ENCODE peak calls at places on chromosomes 6 and 20, in five cellular contexts. One of them, this sample, is unnamed. For H3K4me1, the result is how much of the 10 kb centered on the place peaks cover.

GRCh38 chr6:108699290-108700041 is 138.7 kb downstream of the FOXO3 start:
- DNase-seq in GM12878: no peak
- DNase-seq in HCT116: no peak
- DNase-seq in stomach: no peak
- DNase-seq in breast epithelium: no peak
- DNase-seq in this sample: no peak

GRCh38 chr20:19764207-19764606 is 6.1 kb downstream of the RIN2 start:
- DNase-seq in HCT116: no peak
- DNase-seq in GM12878: no peak
- DNase-seq in stomach: no peak
- DNase-seq in breast epithelium: no peak
- DNase-seq in this sample: no peak

GRCh38 chr6:36349240-36349639 is 12.6 kb upstream of the BNIP5 start:
- DNase-seq in stomach: no peak
- DNase-seq in HCT116: no peak
- DNase-seq in GM12878: no peak
- DNase-seq in breast epithelium: no peak
- DNase-seq in this sample: no peak

GRCh38 chr6:20924911-20925543 is 390.8 kb downstream of the CDKAL1 start:
- DNase-seq in breast epithelium: no peak
- DNase-seq in HCT116: no peak
- DNase-seq in GM12878: no peak
- DNase-seq in stomach: no peak
- DNase-seq in this sample: no peak

GRCh38 chr20:57647933-57648785 is 27.9 kb upstream of the ZBP1 start:
- DNase-seq in breast epithelium: no peak
- DNase-seq in stomach: no peak
- DNase-seq in HCT116: no peak
- DNase-seq in GM12878: no peak
- DNase-seq in this sample: no peak

GRCh38 chr20:36144336-36144735 is 10.2 kb upstream of the EPB41L1 start:
- DNase-seq in stomach: no peak
- DNase-seq in GM12878: no peak
- DNase-seq in HCT116: no peak
- DNase-seq in breast epithelium: no peak
- DNase-seq in this sample: no peak

GRCh38 chr20:60007452-60007851 is 49.2 kb downstream of the CDH26 start:
- DNase-seq in GM12878: no peak
- DNase-seq in stomach: no peak
- DNase-seq in breast epithelium: no peak
- DNase-seq in HCT116: no peak
- DNase-seq in this sample: no peak

GRCh38 chr6:167647750-167648470 is 178.8 kb upstream of the AFDN start:
- DNase-seq in stomach: no peak
- DNase-seq in breast epithelium: no peak
- DNase-seq in HCT116: no peak
- DNase-seq in GM12878: no peak
- DNase-seq in this sample: no peak

GRCh38 chr20:34632870-34633452 is 43.9 kb downstream of the PIGU start:
- DNase-seq in stomach: no peak
- DNase-seq in breast epithelium: no peak
- DNase-seq in HCT116: no peak
- DNase-seq in GM12878: no peak
- DNase-seq in this sample: no peak

GRCh38 chr20:11921326-11921725 is 3.6 kb downstream of the BTBD3 start:
- DNase-seq in stomach: no peak
- DNase-seq in breast epithelium: no peak
- DNase-seq in HCT116: no peak
- DNase-seq in GM12878: no peak
- DNase-seq in this sample: no peak

GRCh38 chr20:32470025-32470861 is 112.1 kb downstream of the ASXL1 start:
- DNase-seq in GM12878: no peak
- DNase-seq in HCT116: peak
- DNase-seq in breast epithelium: no peak
- DNase-seq in stomach: no peak
- DNase-seq in this sample: no peak

GRCh38 chr6:169738204-169738971 is 13.0 kb downstream of the DYNLT2 start:
- DNase-seq in stomach: no peak
- DNase-seq in breast epithelium: no peak
- DNase-seq in GM12878: no peak
- DNase-seq in HCT116: no peak
- DNase-seq in this sample: no peak

GRCh38 chr6:131995924-131996323 is 44.8 kb upstream of the CCN2 start:
- DNase-seq in HCT116: peak
- DNase-seq in GM12878: no peak
- DNase-seq in breast epithelium: no peak
- DNase-seq in stomach: no peak
- DNase-seq in this sample: peak

GRCh38 chr6:121382467-121383121 is 48.3 kb upstream of the TBC1D32 start:
- DNase-seq in stomach: no peak
- DNase-seq in HCT116: no peak
- DNase-seq in GM12878: no peak
- DNase-seq in breast epithelium: no peak
- DNase-seq in this sample: no peak

GRCh38 chr6:119102901-119103300 is 24.4 kb upstream of the FAM184A start:
- DNase-seq in GM12878: no peak
- DNase-seq in breast epithelium: no peak
- DNase-seq in stomach: no peak
- DNase-seq in HCT116: no peak
- DNase-seq in this sample: no peak

GRCh38 chr20:1828786-1829131 is 66.4 kb upstream of the SIRPA start:
- DNase-seq in GM12878: no peak
- DNase-seq in stomach: no peak
- DNase-seq in breast epithelium: no peak
- DNase-seq in HCT116: no peak
- DNase-seq in this sample: no peak

GRCh38 chr20:34993941-34994508 is 38.4 kb downstream of the MYH7B start:
- DNase-seq in breast epithelium: no peak
- DNase-seq in GM12878: no peak
- DNase-seq in stomach: no peak
- DNase-seq in HCT116: no peak
- DNase-seq in this sample: no peak

GRCh38 chr20:44183282-44183681 is 3.7 kb downstream of the JPH2 start:
- DNase-seq in stomach: no peak
- DNase-seq in GM12878: no peak
- DNase-seq in breast epithelium: no peak
- DNase-seq in HCT116: no peak
- DNase-seq in this sample: no peak
- H3K4me1 ChIP-seq in stomach: under half
- H3K4me1 ChIP-seq in GM12878: under half
- H3K4me1 ChIP-seq in breast epithelium: under half
- H3K4me1 ChIP-seq in HCT116: under half
- H3K4me1 ChIP-seq in this sample: under half

GRCh38 chr6:41784581-41785171 is 2.8 kb upstream of the TOMM6 start:
- DNase-seq in stomach: peak
- DNase-seq in GM12878: no peak
- DNase-seq in HCT116: no peak
- DNase-seq in breast epithelium: no peak
- DNase-seq in this sample: no peak
- TF ChIP-seq POLR2AphosphoS5 in stomach: peak
- TF ChIP-seq POLR2AphosphoS5 in GM12878: no peak
- TF ChIP-seq POLR2AphosphoS5 in HCT116: no peak
- TF ChIP-seq POLR2AphosphoS5 in breast epithelium: no peak
- TF ChIP-seq POLR2AphosphoS5 in this sample: no peak

GRCh38 chr20:25251019-25251418 is 3.1 kb downstream of the PYGB start:
- DNase-seq in breast epithelium: peak
- DNase-seq in stomach: no peak
- DNase-seq in HCT116: no peak
- DNase-seq in GM12878: no peak
- DNase-seq in this sample: no peak
- H3K4me1 ChIP-seq in breast epithelium: under half
- H3K4me1 ChIP-seq in stomach: half or more
- H3K4me1 ChIP-seq in HCT116: under half
- H3K4me1 ChIP-seq in GM12878: under half
- H3K4me1 ChIP-seq in this sample: half or more

GRCh38 chr6:135250751-135251356 is 69.7 kb downstream of the MYB start:
- DNase-seq in GM12878: no peak
- DNase-seq in stomach: no peak
- DNase-seq in breast epithelium: no peak
- DNase-seq in HCT116: no peak
- DNase-seq in this sample: no peak

GRCh38 chr6:135254471-135254870 is 73.4 kb downstream of the MYB start:
- DNase-seq in HCT116: no peak
- DNase-seq in breast epithelium: no peak
- DNase-seq in GM12878: no peak
- DNase-seq in stomach: no peak
- DNase-seq in this sample: no peak

GRCh38 chr6:135250234-135250633 is 69.1 kb downstream of the MYB start:
- DNase-seq in stomach: no peak
- DNase-seq in HCT116: no peak
- DNase-seq in breast epithelium: no peak
- DNase-seq in GM12878: no peak
- DNase-seq in this sample: no peak

GRCh38 chr6:135251964-135252429 is 70.9 kb downstream of the MYB start:
- DNase-seq in GM12878: no peak
- DNase-seq in breast epithelium: no peak
- DNase-seq in HCT116: no peak
- DNase-seq in stomach: no peak
- DNase-seq in this sample: no peak

DNA sequence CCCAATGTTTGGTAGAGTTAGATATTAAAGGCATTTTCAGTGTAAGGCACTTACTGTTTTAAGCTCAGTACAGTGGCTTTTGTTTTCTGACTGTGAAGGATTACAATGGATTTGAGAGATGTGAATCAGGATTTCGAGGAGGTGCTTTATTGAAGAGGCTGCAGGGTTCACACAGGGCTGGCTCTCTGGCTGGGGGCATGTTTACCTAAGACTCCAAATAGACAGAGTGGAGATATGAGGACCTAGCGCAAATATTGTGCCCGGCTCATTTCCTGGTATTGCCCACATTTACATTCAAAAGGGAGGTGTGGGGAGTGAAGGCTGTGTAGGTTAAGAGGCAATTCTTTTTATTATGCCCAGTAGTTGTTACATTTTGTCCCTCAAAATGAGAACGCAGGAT is 70.3 kb downstream of the MYB start:
- DNase-seq in HCT116: no peak
- DNase-seq in stomach: peak
- DNase-seq in breast epithelium: no peak
- DNase-seq in GM12878: no peak
- DNase-seq in this sample: no peak
- TF ChIP-seq POLR2AphosphoS5 in HCT116: no peak
- TF ChIP-seq POLR2AphosphoS5 in stomach: peak
- TF ChIP-seq POLR2AphosphoS5 in breast epithelium: no peak
- TF ChIP-seq POLR2AphosphoS5 in GM12878: no peak
- TF ChIP-seq POLR2AphosphoS5 in this sample: no peak

DNA sequence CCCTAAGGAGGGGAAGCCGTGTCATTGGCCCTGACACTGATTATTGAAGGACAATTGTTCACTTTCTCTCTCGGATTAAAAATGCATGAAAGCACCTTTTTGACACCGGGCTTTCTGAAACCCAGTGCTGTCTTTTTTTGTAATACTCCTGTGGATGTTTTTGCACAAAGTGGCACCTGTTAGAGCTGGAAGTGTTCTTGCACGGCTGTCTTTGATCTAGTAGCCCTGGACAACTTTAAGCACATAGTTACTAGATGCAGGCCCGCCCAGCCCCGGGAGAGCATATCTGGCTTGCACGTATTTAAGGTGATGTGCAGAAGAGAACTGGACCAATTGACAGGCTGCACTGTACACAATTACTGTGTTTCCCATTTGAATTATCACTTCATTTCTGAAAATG is 72.6 kb downstream of the ARID1B start:
- DNase-seq in breast epithelium: no peak
- DNase-seq in GM12878: no peak
- DNase-seq in stomach: no peak
- DNase-seq in HCT116: no peak
- DNase-seq in this sample: no peak
- H3K4me1 ChIP-seq in breast epithelium: under half
- H3K4me1 ChIP-seq in GM12878: half or more
- H3K4me1 ChIP-seq in stomach: half or more
- H3K4me1 ChIP-seq in HCT116: under half
- H3K4me1 ChIP-seq in this sample: under half

DNA sequence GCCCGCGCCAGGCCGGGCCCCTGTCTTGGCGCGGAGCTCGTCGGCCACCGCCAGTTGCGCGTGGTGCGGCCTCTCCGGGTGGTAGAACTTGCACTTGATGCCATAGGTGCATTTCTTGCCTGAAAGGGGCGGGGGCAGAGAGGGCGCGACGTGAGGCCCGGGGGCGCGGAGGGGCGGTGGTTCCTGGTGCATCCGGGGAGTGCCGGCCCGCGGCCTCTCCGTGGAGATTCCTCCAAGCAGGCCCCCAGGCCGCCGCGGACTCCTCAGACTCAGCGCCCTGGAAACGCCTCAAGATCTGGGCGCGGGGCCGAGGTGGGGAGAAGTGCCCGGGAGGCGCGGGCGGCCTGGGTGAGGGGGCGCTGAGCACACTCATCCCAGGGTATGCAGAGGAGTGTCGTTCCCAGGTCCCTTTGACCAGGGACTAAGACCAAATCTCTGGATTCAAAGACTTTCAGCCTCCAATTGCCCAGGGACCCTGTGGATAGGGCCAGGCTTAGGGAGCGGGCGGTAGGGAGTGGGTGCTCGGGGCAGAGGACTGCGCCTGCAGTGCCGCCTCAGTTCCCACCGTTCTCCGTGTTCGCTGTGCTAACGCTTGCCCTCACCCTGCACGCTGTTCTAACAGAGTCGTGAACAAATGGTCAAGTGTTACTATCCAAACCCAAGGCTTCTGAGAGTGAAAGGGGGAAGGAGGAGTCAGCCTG is 33.3 kb downstream of the ZC3H12D start:
- DNase-seq in HCT116: no peak
- DNase-seq in stomach: no peak
- DNase-seq in breast epithelium: no peak
- DNase-seq in GM12878: no peak
- DNase-seq in this sample: no peak
- TF ChIP-seq POLR2AphosphoS5 in HCT116: no peak
- TF ChIP-seq POLR2AphosphoS5 in stomach: no peak
- TF ChIP-seq POLR2AphosphoS5 in breast epithelium: no peak
- TF ChIP-seq POLR2AphosphoS5 in GM12878: no peak
- TF ChIP-seq POLR2AphosphoS5 in this sample: no peak

DNA sequence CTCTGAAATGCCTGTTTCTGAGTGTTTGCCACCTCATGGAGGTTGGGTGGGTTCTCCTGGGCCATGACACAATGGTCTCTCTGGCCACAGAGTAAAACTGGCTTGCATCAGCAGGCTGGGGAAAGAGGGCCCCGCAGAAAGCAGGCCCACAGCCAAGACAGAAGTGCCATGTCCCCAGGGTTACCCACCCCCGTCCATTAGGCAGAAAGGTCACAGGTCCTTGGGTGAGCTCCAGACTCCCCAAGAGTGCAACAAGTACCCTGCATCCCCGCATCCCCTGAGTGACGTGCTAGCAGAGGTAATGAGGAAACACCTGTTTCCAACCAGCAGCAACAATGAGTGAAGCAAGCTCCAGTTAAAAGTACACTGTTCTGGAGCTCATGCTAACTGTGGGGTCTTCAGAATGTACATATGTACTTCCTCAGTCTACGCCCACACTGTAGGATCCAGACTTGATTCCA is 31.7 kb downstream of the RRBP1 start:
- DNase-seq in stomach: no peak
- DNase-seq in HCT116: no peak
- DNase-seq in breast epithelium: no peak
- DNase-seq in GM12878: no peak
- DNase-seq in this sample: no peak
- H3K4me1 ChIP-seq in stomach: half or more
- H3K4me1 ChIP-seq in HCT116: under half
- H3K4me1 ChIP-seq in breast epithelium: under half
- H3K4me1 ChIP-seq in GM12878: under half
- H3K4me1 ChIP-seq in this sample: half or more